ENCODE peak calls at places on chromosomes 3 and 15, in six cellular contexts. U is epithelial cell of esophagus; Q is stimulated activated CD4-positive, alpha-beta T cell treated with anti-CD3 and anti-CD28 coated beads, Interleukin-1b, Interleukin-23, amount 100 ng/mL, for 24 hours; L is HCT116; Y is NCI-H1417; X is RWPE1. H is an unnamed sample.

GRCh38 chr3:189337672-189338071 is 165.9 kb downstream of the TPRG1 start:
- DNase-seq in U (no peak), Q (no peak), L (no peak), Y (no peak), X (no peak), H (no peak)

GRCh38 chr15:62431391-62431790 is 266.3 kb upstream of the C2CD4B start:
- DNase-seq in U (no peak), Q (no peak), L (no peak), Y (no peak), X (no peak), H (no peak)

GRCh38 chr3:150472421-150472820 is 64.3 kb downstream of the TSC22D2 start:
- DNase-seq in U (peak; percentile 27), Q (no peak), L (no peak), Y (no peak), X (no peak), H (no peak)

GRCh38 chr3:141294300-141294699 is 62.7 kb downstream of the PXYLP1 start:
- DNase-seq in U (no peak), Q (no peak), L (no peak), Y (no peak), X (no peak), H (no peak)

GRCh38 chr15:70271422-70272088 is 173.8 kb upstream of the TLE3 start:
- DNase-seq in U (peak; percentile 89), Q (no peak), L (peak; percentile 92), Y (no peak), X (peak; percentile 88), H (peak; percentile 99)

GRCh38 chr3:168047190-168047795 is 48.4 kb downstream of the GOLIM4 start:
- DNase-seq in U (peak; percentile 85), Q (no peak), L (peak; percentile 79), Y (peak; percentile 79), X (peak; percentile 62), H (peak; percentile 81)

GRCh38 chr3:147939425-147940196 is 530.4 kb downstream of the ZIC1 start:
- DNase-seq in U (no peak), Q (no peak), L (no peak), Y (no peak), X (no peak), H (no peak)

GRCh38 chr15:99423186-99424130 is 142.3 kb upstream of the MEF2A start:
- DNase-seq in U (no peak), Q (no peak), L (no peak), Y (no peak), X (no peak), H (no peak)

GRCh38 chr3:1171320-1171719 is 78.5 kb downstream of the CNTN6 start:
- DNase-seq in U (no peak), Q (no peak), L (no peak), Y (no peak), X (no peak), H (no peak)

GRCh38 chr15:90915808-90916440 is 12.8 kb downstream of the MAN2A2 start:
- DNase-seq in U (no peak), Q (no peak), L (no peak), Y (no peak), X (no peak), H (no peak)

GRCh38 chr3:172580680-172581079 is 57.5 kb upstream of the TNFSF10 start:
- DNase-seq in U (no peak), Q (no peak), L (no peak), Y (no peak), X (no peak), H (no peak)

H was measured in MCF 10A.